ENCODE peak calls at places on chromosomes 3 and 15, in seven cellular contexts. One of them, this sample, is unnamed.

GRCh38 chr3:9951598-9951961 is 628 bp downstream of the PRRT3 start:
- DNase-seq in aorta: no peak
- DNase-seq in pancreas: no peak
- DNase-seq in AG10803: no peak
- DNase-seq in esophagus squamous epithelium: no peak
- DNase-seq in dorsolateral prefrontal cortex: no peak
- DNase-seq in NT2/D1: no peak
- DNase-seq in this sample: no peak

GRCh38 chr15:80986487-80986886 is 3.1 kb downstream of the MESD start:
- DNase-seq in aorta: no peak
- DNase-seq in pancreas: no peak
- DNase-seq in AG10803: no peak
- DNase-seq in esophagus squamous epithelium: no peak
- DNase-seq in dorsolateral prefrontal cortex: no peak
- DNase-seq in NT2/D1: no peak
- DNase-seq in this sample: no peak

GRCh38 chr3:185656321-185656840 is 70.3 kb downstream of the SENP2 start:
- DNase-seq in aorta: peak
- DNase-seq in pancreas: no peak
- DNase-seq in AG10803: peak
- DNase-seq in esophagus squamous epithelium: no peak
- DNase-seq in dorsolateral prefrontal cortex: no peak
- DNase-seq in NT2/D1: no peak
- DNase-seq in this sample: no peak

GRCh38 chr3:355622-356021 is 159.1 kb downstream of the CHL1 start:
- DNase-seq in aorta: no peak
- DNase-seq in pancreas: no peak
- DNase-seq in AG10803: peak
- DNase-seq in esophagus squamous epithelium: no peak
- DNase-seq in dorsolateral prefrontal cortex: no peak
- DNase-seq in NT2/D1: no peak
- DNase-seq in this sample: no peak

GRCh38 chr3:18580268-18580667 is 155.1 kb upstream of the SATB1 start:
- DNase-seq in aorta: no peak
- DNase-seq in pancreas: no peak
- DNase-seq in AG10803: no peak
- DNase-seq in esophagus squamous epithelium: no peak
- DNase-seq in dorsolateral prefrontal cortex: no peak
- DNase-seq in NT2/D1: no peak
- DNase-seq in this sample: no peak

GRCh38 chr3:44942202-44942921 is 33.6 kb downstream of the ZDHHC3 start:
- DNase-seq in aorta: no peak
- DNase-seq in pancreas: no peak
- DNase-seq in AG10803: peak
- DNase-seq in esophagus squamous epithelium: no peak
- DNase-seq in dorsolateral prefrontal cortex: no peak
- DNase-seq in NT2/D1: no peak
- DNase-seq in this sample: no peak

GRCh38 chr15:67511606-67512005 is 9.3 kb upstream of the C15orf61 start:
- DNase-seq in aorta: no peak
- DNase-seq in pancreas: no peak
- DNase-seq in AG10803: peak
- DNase-seq in esophagus squamous epithelium: no peak
- DNase-seq in dorsolateral prefrontal cortex: no peak
- DNase-seq in NT2/D1: no peak
- DNase-seq in this sample: no peak

GRCh38 chr15:89749951-89750559 is 994 bp downstream of the MESP1 start:
- DNase-seq in aorta: no peak
- DNase-seq in pancreas: peak
- DNase-seq in AG10803: no peak
- DNase-seq in esophagus squamous epithelium: no peak
- DNase-seq in dorsolateral prefrontal cortex: no peak
- DNase-seq in NT2/D1: no peak
- DNase-seq in this sample: no peak

GRCh38 chr15:32952062-32952461 is 234.3 kb downstream of the GREM1 start:
- DNase-seq in aorta: no peak
- DNase-seq in pancreas: no peak
- DNase-seq in AG10803: no peak
- DNase-seq in esophagus squamous epithelium: no peak
- DNase-seq in dorsolateral prefrontal cortex: no peak
- DNase-seq in NT2/D1: no peak
- DNase-seq in this sample: no peak

GRCh38 chr15:101428758-101429157 is 60.7 kb downstream of the PCSK6 start:
- DNase-seq in aorta: no peak
- DNase-seq in pancreas: no peak
- DNase-seq in AG10803: no peak
- DNase-seq in esophagus squamous epithelium: no peak
- DNase-seq in dorsolateral prefrontal cortex: no peak
- DNase-seq in NT2/D1: no peak
- DNase-seq in this sample: no peak

GRCh38 chr3:40972350-40972749 is 227.0 kb upstream of the CTNNB1 start:
- DNase-seq in aorta: no peak
- DNase-seq in pancreas: no peak
- DNase-seq in AG10803: no peak
- DNase-seq in esophagus squamous epithelium: no peak
- DNase-seq in dorsolateral prefrontal cortex: no peak
- DNase-seq in NT2/D1: no peak
- DNase-seq in this sample: no peak

GRCh38 chr3:119613872-119614271 is 16.2 kb downstream of the PLA1A start:
- DNase-seq in aorta: no peak
- DNase-seq in pancreas: no peak
- DNase-seq in AG10803: no peak
- DNase-seq in esophagus squamous epithelium: no peak
- DNase-seq in dorsolateral prefrontal cortex: no peak
- DNase-seq in NT2/D1: no peak
- DNase-seq in this sample: no peak

GRCh38 chr3:71684752-71685151 is 40.5 kb downstream of the EIF4E3 start:
- DNase-seq in aorta: no peak
- DNase-seq in pancreas: no peak
- DNase-seq in AG10803: peak
- DNase-seq in esophagus squamous epithelium: peak
- DNase-seq in dorsolateral prefrontal cortex: no peak
- DNase-seq in NT2/D1: no peak
- DNase-seq in this sample: no peak

GRCh38 chr3:40827942-40828688 is 303.4 kb downstream of the ZNF621 start:
- DNase-seq in aorta: peak
- DNase-seq in pancreas: no peak
- DNase-seq in AG10803: peak
- DNase-seq in esophagus squamous epithelium: no peak
- DNase-seq in dorsolateral prefrontal cortex: no peak
- DNase-seq in NT2/D1: no peak
- DNase-seq in this sample: no peak

GRCh38 chr3:72567976-72568560 is 280.2 kb downstream of the SHQ1 start:
- DNase-seq in aorta: no peak
- DNase-seq in pancreas: no peak
- DNase-seq in AG10803: no peak
- DNase-seq in esophagus squamous epithelium: no peak
- DNase-seq in dorsolateral prefrontal cortex: no peak
- DNase-seq in NT2/D1: no peak
- DNase-seq in this sample: no peak

GRCh38 chr15:82802497-82802896 is 3.4 kb downstream of the FSD2 start:
- DNase-seq in aorta: no peak
- DNase-seq in pancreas: no peak
- DNase-seq in AG10803: no peak
- DNase-seq in esophagus squamous epithelium: no peak
- DNase-seq in dorsolateral prefrontal cortex: no peak
- DNase-seq in NT2/D1: no peak
- DNase-seq in this sample: no peak

GRCh38 chr3:111737712-111738097 is 121.4 kb upstream of the PHLDB2 start:
- DNase-seq in aorta: peak
- DNase-seq in pancreas: no peak
- DNase-seq in AG10803: peak
- DNase-seq in esophagus squamous epithelium: no peak
- DNase-seq in dorsolateral prefrontal cortex: no peak
- DNase-seq in NT2/D1: no peak
- DNase-seq in this sample: no peak

GRCh38 chr3:111738238-111738637 is 120.8 kb upstream of the PHLDB2 start:
- DNase-seq in aorta: no peak
- DNase-seq in pancreas: no peak
- DNase-seq in AG10803: peak
- DNase-seq in esophagus squamous epithelium: no peak
- DNase-seq in dorsolateral prefrontal cortex: no peak
- DNase-seq in NT2/D1: no peak
- DNase-seq in this sample: no peak

GRCh38 chr3:111739241-111739952 is 119.7 kb upstream of the PHLDB2 start:
- DNase-seq in aorta: no peak
- DNase-seq in pancreas: peak
- DNase-seq in AG10803: peak
- DNase-seq in esophagus squamous epithelium: no peak
- DNase-seq in dorsolateral prefrontal cortex: no peak
- DNase-seq in NT2/D1: no peak
- DNase-seq in this sample: no peak

GRCh38 chr3:111737056-111737711 is 121.9 kb upstream of the PHLDB2 start:
- DNase-seq in aorta: peak
- DNase-seq in pancreas: no peak
- DNase-seq in AG10803: no peak
- DNase-seq in esophagus squamous epithelium: no peak
- DNase-seq in dorsolateral prefrontal cortex: no peak
- DNase-seq in NT2/D1: no peak
- DNase-seq in this sample: no peak

DNA sequence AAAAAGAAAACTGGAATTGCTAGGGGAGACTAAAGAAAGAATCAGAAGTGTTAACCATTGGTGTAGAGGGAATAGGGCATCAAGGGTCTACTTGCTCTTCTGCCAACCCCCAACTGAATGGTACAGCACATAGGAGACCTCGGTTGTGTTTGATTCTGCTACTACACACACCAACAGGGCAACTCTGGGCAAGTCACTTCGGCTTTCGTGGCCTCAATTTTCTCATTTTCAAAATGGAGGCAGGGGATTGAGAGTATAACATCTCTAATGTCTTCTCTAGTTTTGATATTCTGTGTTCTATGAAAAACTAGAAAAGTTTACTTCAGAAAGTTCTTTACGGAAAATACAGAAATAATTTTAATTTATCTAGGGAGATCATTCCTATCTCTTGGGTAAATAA is 120.3 kb upstream of the PHLDB2 start:
- DNase-seq in aorta: no peak
- DNase-seq in pancreas: no peak
- DNase-seq in AG10803: no peak
- DNase-seq in esophagus squamous epithelium: no peak
- DNase-seq in dorsolateral prefrontal cortex: no peak
- DNase-seq in NT2/D1: no peak
- DNase-seq in this sample: no peak
- H3K4me3 ChIP-seq in aorta: no peak
- H3K4me3 ChIP-seq in pancreas: no peak
- H3K4me3 ChIP-seq in AG10803: no peak
- H3K4me3 ChIP-seq in esophagus squamous epithelium: no peak
- H3K4me3 ChIP-seq in dorsolateral prefrontal cortex: no peak
- H3K4me3 ChIP-seq in NT2/D1: no peak
- H3K4me3 ChIP-seq in this sample: no peak

DNA sequence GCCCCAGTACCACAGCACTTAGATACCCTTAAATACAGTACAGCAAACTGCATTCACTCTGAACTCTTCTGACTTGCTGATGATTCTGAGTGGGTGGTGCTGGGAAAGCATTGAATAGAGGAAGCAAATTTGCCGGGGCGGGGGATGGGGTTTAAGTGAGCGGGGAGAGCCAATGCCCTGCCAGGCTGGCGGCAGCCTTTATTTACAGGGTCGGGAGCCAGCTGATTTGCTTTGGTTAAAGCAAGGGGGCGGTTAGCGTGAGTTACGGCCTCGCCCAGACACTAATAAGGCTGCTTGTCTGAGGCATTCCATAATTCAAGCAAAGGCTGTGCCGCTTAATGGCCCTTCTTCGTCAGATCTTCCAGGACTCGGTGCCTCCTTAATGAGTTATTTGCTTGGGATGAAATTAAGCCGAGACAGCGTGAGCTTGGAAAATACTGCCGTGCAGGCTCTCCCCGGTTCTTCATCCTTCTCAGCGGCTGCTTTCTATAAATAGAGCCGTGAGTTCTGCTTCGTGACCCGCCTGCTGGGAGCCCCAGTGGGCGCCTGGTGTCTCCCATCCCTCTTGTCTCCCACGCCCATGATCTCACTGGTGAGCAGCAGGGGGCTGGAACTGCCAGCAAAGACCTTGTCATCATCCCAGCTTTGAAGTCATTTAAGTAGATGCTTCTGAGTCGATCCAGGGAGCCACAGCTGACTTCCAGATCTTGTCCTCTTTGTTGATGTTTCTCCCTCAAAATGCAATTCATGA is 25.8 kb downstream of the SPSB4 start:
- DNase-seq in aorta: peak
- DNase-seq in pancreas: peak
- DNase-seq in AG10803: peak
- DNase-seq in esophagus squamous epithelium: no peak
- DNase-seq in dorsolateral prefrontal cortex: no peak
- DNase-seq in NT2/D1: no peak
- DNase-seq in this sample: no peak
- H3K4me3 ChIP-seq in aorta: no peak
- H3K4me3 ChIP-seq in pancreas: peak
- H3K4me3 ChIP-seq in AG10803: peak
- H3K4me3 ChIP-seq in esophagus squamous epithelium: peak
- H3K4me3 ChIP-seq in dorsolateral prefrontal cortex: peak
- H3K4me3 ChIP-seq in NT2/D1: no peak
- H3K4me3 ChIP-seq in this sample: no peak

DNA sequence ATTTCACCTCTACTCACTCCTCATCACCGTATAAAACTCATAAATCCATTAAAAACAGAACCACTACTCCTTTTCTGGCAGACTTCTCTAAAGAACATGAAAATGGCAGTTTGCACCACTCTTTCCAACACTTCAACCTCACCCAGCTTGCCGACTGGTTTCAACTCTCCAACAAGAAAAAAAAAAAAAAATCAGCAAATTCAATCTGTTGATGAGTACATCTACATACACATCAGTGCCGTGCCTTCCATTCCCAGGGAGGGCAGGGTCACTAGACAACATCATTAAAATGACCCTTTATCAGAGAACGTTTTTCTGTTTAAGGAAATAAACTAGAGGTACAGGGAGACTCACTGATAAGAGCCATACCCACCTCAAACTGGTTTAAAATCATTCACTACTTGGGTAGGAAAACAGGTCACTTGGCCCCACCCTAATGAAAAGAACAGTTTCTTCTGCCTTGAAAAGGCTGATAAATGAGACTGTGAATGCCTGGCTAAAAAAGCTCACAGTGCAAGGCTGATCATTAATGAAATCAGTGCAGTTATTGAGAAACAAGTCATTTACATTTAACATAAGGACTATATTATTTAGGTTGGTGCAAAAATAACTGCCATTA is 6.0 kb downstream of the ANXA2 start:
- DNase-seq in aorta: no peak
- DNase-seq in pancreas: no peak
- DNase-seq in AG10803: peak
- DNase-seq in esophagus squamous epithelium: no peak
- DNase-seq in dorsolateral prefrontal cortex: no peak
- DNase-seq in NT2/D1: no peak
- DNase-seq in this sample: no peak
- H3K4me3 ChIP-seq in aorta: no peak
- H3K4me3 ChIP-seq in pancreas: no peak
- H3K4me3 ChIP-seq in AG10803: peak
- H3K4me3 ChIP-seq in esophagus squamous epithelium: peak
- H3K4me3 ChIP-seq in dorsolateral prefrontal cortex: no peak
- H3K4me3 ChIP-seq in NT2/D1: no peak
- H3K4me3 ChIP-seq in this sample: no peak

DNA sequence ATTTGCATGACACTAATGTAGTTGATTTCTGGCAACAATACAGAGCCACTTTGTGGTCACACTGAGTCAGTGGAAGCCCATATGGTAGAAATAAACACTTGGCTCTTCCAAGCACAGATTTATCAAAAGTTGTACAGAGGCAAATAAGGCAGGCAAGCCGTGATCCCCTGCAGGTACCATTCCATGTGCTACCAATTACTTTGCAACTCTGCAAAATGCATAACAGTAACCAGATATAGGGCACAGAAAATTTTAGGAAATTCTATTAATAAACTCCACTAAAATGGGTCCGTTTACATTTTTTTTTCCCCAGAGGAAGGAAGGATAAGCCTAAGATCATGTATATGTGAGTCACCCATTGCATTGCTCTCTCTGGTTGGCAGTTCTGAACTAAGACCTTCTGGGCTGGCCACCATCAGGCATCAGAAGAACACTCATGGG is 103.1 kb upstream of the PTX3 start:
- DNase-seq in aorta: no peak
- DNase-seq in pancreas: no peak
- DNase-seq in AG10803: peak
- DNase-seq in esophagus squamous epithelium: no peak
- DNase-seq in dorsolateral prefrontal cortex: no peak
- DNase-seq in NT2/D1: no peak
- DNase-seq in this sample: no peak
- H3K4me3 ChIP-seq in aorta: no peak
- H3K4me3 ChIP-seq in pancreas: no peak
- H3K4me3 ChIP-seq in AG10803: no peak
- H3K4me3 ChIP-seq in esophagus squamous epithelium: no peak
- H3K4me3 ChIP-seq in dorsolateral prefrontal cortex: no peak
- H3K4me3 ChIP-seq in NT2/D1: no peak
- H3K4me3 ChIP-seq in this sample: no peak

This sample was measured in Caco-2.